ENCODE peak calls at places on chromosome 6, in five cellular contexts. M is iris pigment epithelial cell, R is right cardiac atrium, K is K562, P is Caki2. V is an unnamed sample.

GRCh38 chr6:75933387-75933975 is 139.0 kb downstream of the IMPG1 start:
- DNase-seq in M (no peak), R (no peak), K (no peak), P (no peak), V (no peak)

GRCh38 chr6:52403627-52404026 is 16.5 kb upstream of the EFHC1 start:
- DNase-seq in M (no peak), R (no peak), K (no peak), P (no peak), V (no peak)

GRCh38 chr6:28078836-28079235 is 1.5 kb upstream of the ZNF165 start:
- DNase-seq in M (no peak), R (no peak), K (no peak), P (no peak), V (no peak)

GRCh38 chr6:166005846-166006592 is 161.6 kb downstream of the TBXT start:
- DNase-seq in M (peak), R (peak), K (no peak), P (peak), V (no peak)

GRCh38 chr6:44301782-44302564 is 11.2 kb downstream of the AARS2 start:
- DNase-seq in M (no peak), R (no peak), K (peak), P (no peak), V (no peak)

GRCh38 chr6:15763827-15764226 is 101.0 kb upstream of the DTNBP1 start:
- DNase-seq in M (peak), R (no peak), K (no peak), P (peak), V (no peak)

GRCh38 chr6:1871936-1872335 is 262.2 kb downstream of the FOXC1 start:
- DNase-seq in M (no peak), R (peak), K (no peak), P (no peak), V (peak)

GRCh38 chr6:15987569-15987968 is 141.3 kb upstream of the MYLIP start:
- DNase-seq in M (peak), R (no peak), K (peak), P (no peak), V (no peak)

GRCh38 chr6:95686272-95686671 is 108.9 kb downstream of the MANEA start:
- DNase-seq in M (no peak), R (no peak), K (no peak), P (no peak), V (no peak)

GRCh38 chr6:111342913-111343312 is 140.1 kb downstream of the REV3L start:
- DNase-seq in M (peak), R (no peak), K (no peak), P (no peak), V (no peak)

GRCh38 chr6:52650946-52651345 is 20.0 kb upstream of the TMEM14A start:
- DNase-seq in M (no peak), R (no peak), K (no peak), P (no peak), V (no peak)

GRCh38 chr6:138527376-138528092 is 28.2 kb upstream of the NHSL1 start:
- DNase-seq in M (no peak), R (no peak), K (no peak), P (no peak), V (no peak)